ENCODE peak calls at places on chromosomes 2 and 18, in four cellular contexts. Y is SK-N-MC, U is GM06990, S is sigmoid colon. B is an unnamed sample.

GRCh38 chr2:231384970-231385369 is 10.5 kb upstream of the B3GNT7 start:
- DNase-seq in Y (no peak), S (no peak), U (no peak), B (no peak)

GRCh38 chr2:181077128-181077709 is 96.8 kb downstream of the UBE2E3 start:
- DNase-seq in S (no peak), U (peak), Y (no peak), B (no peak)

GRCh38 chr18:65623686-65624085 is 127.1 kb upstream of the CDH7 start:
- DNase-seq in U (no peak), Y (no peak), S (no peak), B (no peak)

GRCh38 chr2:152532241-152532640 is 185.0 kb downstream of the PRPF40A start:
- DNase-seq in S (no peak), Y (no peak), U (no peak), B (no peak)

GRCh38 chr2:137228566-137228965 is 463.2 kb downstream of the THSD7B start:
- DNase-seq in U (no peak), Y (no peak), S (no peak), B (no peak)

GRCh38 chr2:5720426-5720825 is 28.2 kb downstream of the SOX11 start:
- DNase-seq in U (no peak), Y (no peak), S (no peak), B (no peak)

GRCh38 chr2:658426-658825 is 18.8 kb downstream of the TMEM18 start:
- DNase-seq in S (no peak), Y (no peak), U (no peak), B (no peak)

GRCh38 chr2:88220733-88221132 is 50.6 kb downstream of the THNSL2 start:
- DNase-seq in Y (no peak), S (no peak), U (no peak), B (no peak)

GRCh38 chr18:52451851-52452250 is 111.9 kb downstream of the DCC start:
- DNase-seq in U (no peak), Y (no peak), S (no peak), B (no peak)